ENCODE peak calls at places on chromosomes 1 and 21, in seven cellular contexts. N is WTC11; E is amygdala; T is NCI-H1417 treated with DMSO at 0.1 percent for 48 hours; D is NCI-H345; S is stimulated activated CD8-positive, alpha-beta memory T cell treated with anti-CD3 and anti-CD28 coated beads, Interleukin-15, amount 100 ng/mL, for 1 hour; O is GM06990. I is an unnamed sample.

GRCh38 chr1:15345711-15346355 is 63.9 kb upstream of the EFHD2 start:
- DNase-seq in N (no peak), E (no peak), T (no peak), D (no peak), S (peak), O (peak), I (no peak)

GRCh38 chr21:42760361-42760970 is 107.0 kb downstream of the PDE9A start:
- DNase-seq in N (no peak), E (no peak), T (no peak), D (no peak), S (no peak), O (no peak), I (no peak)

GRCh38 chr1:184553845-184554244 is 167.0 kb downstream of the C1orf21 start:
- DNase-seq in N (no peak), E (no peak), T (no peak), D (no peak), S (no peak), O (no peak), I (no peak)

GRCh38 chr1:153547560-153548551 is 1.2 kb downstream of the S100A3 start:
- DNase-seq in N (no peak), E (no peak), T (no peak), D (no peak), S (no peak), O (no peak), I (no peak)

GRCh38 chr21:33317226-33317625 is 7.5 kb upstream of the IFNAR1 start:
- DNase-seq in N (no peak), E (no peak), T (no peak), D (no peak), S (no peak), O (no peak), I (no peak)

GRCh38 chr1:29256979-29257804 is 20.9 kb downstream of the PTPRU start:
- DNase-seq in N (peak), E (no peak), T (no peak), D (peak), S (no peak), O (no peak), I (peak)

GRCh38 chr1:194024659-194025058 is 838.2 kb upstream of the B3GALT2 start:
- DNase-seq in N (no peak), E (no peak), T (no peak), D (peak), S (no peak), O (no peak), I (no peak)

GRCh38 chr1:118151312-118151937 is 33.6 kb downstream of the SPAG17 start:
- DNase-seq in N (peak), E (peak), T (no peak), D (peak), S (no peak), O (peak), I (no peak)

GRCh38 chr1:208486677-208487076 is 242.5 kb upstream of the PLXNA2 start:
- DNase-seq in N (no peak), E (no peak), T (no peak), D (no peak), S (no peak), O (no peak), I (no peak)

GRCh38 chr21:41883582-41883981 is 4.4 kb upstream of the PRDM15 start:
- DNase-seq in N (no peak), E (no peak), T (no peak), D (no peak), S (no peak), O (no peak), I (no peak)

GRCh38 chr1:86788300-86789206 is 84.2 kb downstream of the SH3GLB1 start:
- DNase-seq in N (no peak), E (no peak), T (no peak), D (peak), S (no peak), O (no peak), I (no peak)

GRCh38 chr1:223738465-223739365 is 26.4 kb downstream of the CAPN2 start:
- DNase-seq in N (no peak), E (no peak), T (no peak), D (peak), S (no peak), O (no peak), I (no peak)

GRCh38 chr1:7784492-7785071 is 491 bp downstream of the PER3 start:
- DNase-seq in N (peak), E (peak), T (no peak), D (peak), S (no peak), O (peak), I (no peak)

GRCh38 chr1:15836772-15837669 is 10.5 kb upstream of the SPEN start:
- DNase-seq in N (peak), E (peak), T (no peak), D (no peak), S (peak), O (peak), I (no peak)

GRCh38 chr1:199522936-199523335 is 504.6 kb upstream of the NR5A2 start:
- DNase-seq in N (no peak), E (no peak), T (no peak), D (no peak), S (no peak), O (no peak), I (no peak)

GRCh38 chr1:183589836-183590224 is 429 bp downstream of the NCF2 start:
- DNase-seq in N (no peak), E (no peak), T (no peak), D (no peak), S (no peak), O (no peak), I (no peak)

GRCh38 chr1:109216662-109217061 is 2.9 kb downstream of the SARS1 start:
- DNase-seq in N (no peak), E (no peak), T (no peak), D (no peak), S (no peak), O (no peak), I (no peak)

GRCh38 chr1:5830771-5831599 is 161.2 kb downstream of the NPHP4 start:
- DNase-seq in N (peak), E (peak), T (no peak), D (no peak), S (no peak), O (no peak), I (no peak)

GRCh38 chr1:33280091-33280661 is 23.9 kb downstream of the ZNF362 start:
- DNase-seq in N (peak), E (no peak), T (no peak), D (no peak), S (no peak), O (no peak), I (no peak)

GRCh38 chr1:67687649-67688048 is 2.6 kb downstream of the GADD45A start:
- DNase-seq in N (no peak), E (no peak), T (no peak), D (no peak), S (no peak), O (no peak), I (no peak)

GRCh38 chr1:45205910-45206721 is at the start of gene ZSWIM5:
- DNase-seq in N (peak), E (peak), T (peak), D (peak), S (peak), O (peak), I (peak)

GRCh38 chr1:202281316-202282016 is 60.3 kb downstream of the UBE2T start:
- DNase-seq in N (no peak), E (no peak), T (no peak), D (no peak), S (no peak), O (no peak), I (no peak)

GRCh38 chr1:232833966-232834535 is 28.8 kb downstream of the MAP10 start:
- DNase-seq in N (no peak), E (no peak), T (no peak), D (no peak), S (no peak), O (no peak), I (no peak)

GRCh38 chr1:43512681-43513080 is 18.0 kb upstream of the PTPRF start:
- DNase-seq in N (no peak), E (no peak), T (no peak), D (no peak), S (no peak), O (no peak), I (no peak)

GRCh38 chr1:95197616-95198252 is 36.3 kb upstream of the RWDD3 start:
- DNase-seq in N (no peak), E (no peak), T (no peak), D (no peak), S (no peak), O (no peak), I (no peak)

GRCh38 chr1:235442788-235443429 is 61.3 kb downstream of the B3GALNT2 start:
- DNase-seq in N (no peak), E (no peak), T (no peak), D (no peak), S (no peak), O (no peak), I (no peak)

GRCh38 chr1:211891708-211892107 is 61.1 kb upstream of the LPGAT1 start:
- DNase-seq in N (no peak), E (no peak), T (no peak), D (no peak), S (no peak), O (no peak), I (no peak)

GRCh38 chr21:31278511-31279155 is 65.4 kb downstream of the TIAM1 start:
- DNase-seq in N (no peak), E (no peak), T (no peak), D (no peak), S (no peak), O (no peak), I (peak)

GRCh38 chr1:205312866-205313680 is 8.5 kb downstream of the NUAK2 start:
- DNase-seq in N (no peak), E (no peak), T (no peak), D (no peak), S (no peak), O (no peak), I (no peak)

GRCh38 chr1:202952818-202953217 is 5.3 kb downstream of the ADIPOR1 start:
- DNase-seq in N (no peak), E (no peak), T (no peak), D (no peak), S (no peak), O (no peak), I (no peak)

GRCh38 chr1:110370827-110371226 is 20.0 kb downstream of the SLC16A4 start:
- DNase-seq in N (no peak), E (no peak), T (no peak), D (no peak), S (no peak), O (no peak), I (no peak)

GRCh38 chr1:76298399-76298798 is 223.9 kb downstream of the ST6GALNAC3 start:
- DNase-seq in N (no peak), E (no peak), T (no peak), D (no peak), S (no peak), O (no peak), I (no peak)

GRCh38 chr1:14352897-14353296 is 245.6 kb upstream of the KAZN start:
- DNase-seq in N (no peak), E (no peak), T (no peak), D (no peak), S (no peak), O (no peak), I (no peak)

GRCh38 chr1:56933161-56933560 is 32.7 kb downstream of the C8B start:
- DNase-seq in N (no peak), E (no peak), T (no peak), D (no peak), S (no peak), O (no peak), I (no peak)

GRCh38 chr1:74422379-74423155 is 89.8 kb downstream of the LRRC53 start:
- DNase-seq in N (no peak), E (no peak), T (no peak), D (no peak), S (no peak), O (no peak), I (no peak)

GRCh38 chr1:8020032-8020431 is 6.1 kb downstream of the ERRFI1 start:
- DNase-seq in N (no peak), E (no peak), T (no peak), D (no peak), S (no peak), O (no peak), I (no peak)

GRCh38 chr1:64043976-64044375 is 159.4 kb upstream of the UBE2U start:
- DNase-seq in N (no peak), E (no peak), T (no peak), D (no peak), S (no peak), O (no peak), I (no peak)

GRCh38 chr1:6969106-6969505 is 183.9 kb downstream of the CAMTA1 start:
- DNase-seq in N (no peak), E (no peak), T (no peak), D (no peak), S (no peak), O (no peak), I (no peak)

GRCh38 chr1:103250441-103250861 is 142.1 kb upstream of the COL11A1 start:
- DNase-seq in N (peak), E (no peak), T (no peak), D (no peak), S (no peak), O (no peak), I (no peak)

GRCh38 chr1:162131405-162132321 is 62.2 kb downstream of the NOS1AP start:
- DNase-seq in N (no peak), E (no peak), T (no peak), D (no peak), S (no peak), O (no peak), I (no peak)